ENCODE peak calls at places on chromosomes 3 and 15, in six cellular contexts. A is Caco-2, W is heart left ventricle, H is left lung, R is foreskin fibroblast, B is uterus. N is an unnamed sample.

GRCh38 chr15:70902105-70902504 is 9.5 kb downstream of the LRRC49 start:
- DNase-seq in H (no peak), R (peak), A (peak), B (no peak), W (no peak), N (no peak)

GRCh38 chr3:35965908-35966307 is 326.6 kb downstream of the ARPP21 start:
- DNase-seq in B (no peak), H (no peak), W (no peak), R (peak), A (no peak), N (peak)

GRCh38 chr15:41115088-41115651 is 910 bp downstream of the INO80 start:
- DNase-seq in H (no peak), W (no peak), B (no peak), A (no peak), R (peak), N (no peak)

GRCh38 chr3:46706771-46707582 is 5.8 kb downstream of the TMIE start:
- DNase-seq in W (peak), R (no peak), H (no peak), A (peak), B (peak), N (no peak)

GRCh38 chr15:56356616-56357015 is 8.6 kb upstream of the TEX9 start:
- DNase-seq in B (no peak), A (no peak), R (no peak), W (no peak), H (no peak), N (no peak)

GRCh38 chr15:80242132-80242769 is 9.8 kb downstream of the CTXND1 start:
- DNase-seq in B (no peak), H (no peak), R (no peak), W (no peak), A (no peak), N (no peak)

GRCh38 chr15:85142324-85142723 is 160.7 kb downstream of the PDE8A start:
- DNase-seq in R (peak), A (no peak), B (no peak), W (no peak), H (no peak), N (peak)

GRCh38 chr3:35966629-35967464 is 327.5 kb downstream of the ARPP21 start:
- DNase-seq in W (no peak), A (no peak), R (no peak), H (no peak), B (no peak), N (no peak)

GRCh38 chr3:132843349-132843748 is 121.1 kb upstream of the NPHP3 start:
- DNase-seq in H (no peak), B (no peak), A (no peak), W (no peak), R (no peak), N (no peak)

GRCh38 chr3:150384517-150385212 is 23.4 kb upstream of the TSC22D2 start:
- DNase-seq in R (no peak), A (peak), W (no peak), B (no peak), H (no peak), N (no peak)

GRCh38 chr3:64639022-64639421 is 48.8 kb downstream of the ADAMTS9 start:
- DNase-seq in B (no peak), A (no peak), W (no peak), R (no peak), H (no peak), N (no peak)

GRCh38 chr15:58522391-58522790 is 90.6 kb downstream of the LIPC start:
- DNase-seq in H (peak), A (no peak), W (no peak), R (no peak), B (no peak), N (no peak)

GRCh38 chr15:35624881-35625280 is 78.9 kb upstream of the DPH6 start:
- DNase-seq in B (no peak), H (no peak), W (no peak), A (no peak), R (peak), N (peak)

GRCh38 chr3:123027292-123028232 is at the start of gene SEMA5B:
- DNase-seq in A (no peak), H (peak), W (peak), R (no peak), B (peak), N (no peak)
- TF ChIP-seq CTCF in A (peak), H (peak), W (peak), R (no peak), B (peak), N (no peak)

GRCh38 chr3:187291512-187292132 is at the start of gene MASP1:
- DNase-seq in R (no peak), H (no peak), W (peak), A (no peak), B (no peak), N (no peak)
- H3K4me3 ChIP-seq in R (peak), H (no peak), W (peak), A (no peak), B (peak), N (peak)

GRCh38 chr15:77305953-77306352 is 114.0 kb downstream of the PEAK1 start:
- DNase-seq in H (no peak), A (no peak), R (no peak), B (no peak), W (no peak), N (no peak)

GRCh38 chr15:77312523-77312922 is 107.4 kb downstream of the PEAK1 start:
- DNase-seq in W (no peak), R (peak), B (no peak), A (no peak), H (no peak), N (no peak)

GRCh38 chr15:77311020-77311419 is 108.9 kb downstream of the PEAK1 start:
- DNase-seq in B (no peak), R (no peak), W (no peak), A (no peak), H (no peak), N (no peak)

GRCh38 chr15:77311618-77312398 is 108.1 kb downstream of the PEAK1 start:
- DNase-seq in W (no peak), A (no peak), R (no peak), B (no peak), H (no peak), N (no peak)
- TF ChIP-seq CTCF in W (no peak), A (no peak), R (no peak), B (no peak), H (no peak), N (no peak)

DNA sequence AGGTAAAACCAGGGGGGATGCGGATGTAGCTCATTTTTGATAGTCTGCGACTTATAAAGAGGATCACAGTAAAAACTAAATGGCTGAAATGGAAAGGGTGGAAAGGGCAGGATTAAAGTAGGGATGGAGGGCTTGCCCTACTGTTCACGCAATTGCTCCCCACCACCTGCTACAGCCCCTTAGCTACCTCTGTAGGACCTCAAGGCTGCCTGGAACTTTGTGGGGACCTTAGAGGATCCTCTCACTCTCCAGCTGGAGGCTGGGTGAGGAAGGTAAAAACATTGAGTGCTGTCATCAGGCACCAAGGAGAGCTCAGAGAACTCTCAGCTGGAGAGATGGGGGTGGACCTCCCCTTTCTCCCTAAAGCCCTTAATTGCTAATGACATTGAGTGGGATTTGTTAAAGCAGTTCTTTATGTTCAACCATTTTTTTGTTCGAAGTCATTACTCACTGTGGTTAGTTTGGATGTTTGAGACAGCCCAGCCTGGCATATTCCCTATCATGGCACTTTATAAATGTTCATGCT is 213.0 kb downstream of the CLSTN2 start:
- DNase-seq in B (no peak), A (no peak), W (no peak), R (no peak), H (no peak), N (no peak)
- H3K4me3 ChIP-seq in B (no peak), A (no peak), W (no peak), R (no peak), H (no peak), N (no peak)